ENCODE peak calls at places on chromosome 13, in ten cellular contexts. O, D, X, F, C, T, B, Z, J and U are unnamed samples. For H3K4me1, the result is how much of the 10 kb centered on the place peaks cover.

GRCh38 chr13:85632526-85633215 is 166.5 kb downstream of the SLITRK6 start:
- DNase-seq in J (no peak), D (no peak), T (no peak), C (peak), B (no peak), X (no peak), F (no peak), O (no peak), Z (no peak), U (no peak)

GRCh38 chr13:92804346-92804745 is 422.3 kb upstream of the GPC6 start:
- DNase-seq in O (no peak), J (no peak), X (no peak), D (no peak), Z (no peak), B (no peak), C (peak), F (no peak), T (no peak), U (no peak)

GRCh38 chr13:28035146-28035782 is 46.8 kb upstream of the URAD start:
- DNase-seq in Z (no peak), B (no peak), O (peak), T (no peak), X (no peak), F (no peak), D (peak), C (no peak), J (no peak), U (no peak)

GRCh38 chr13:104015646-104016396 is 949.6 kb upstream of the SLC10A2 start:
- DNase-seq in Z (no peak), F (no peak), O (no peak), X (no peak), C (peak), D (no peak), T (no peak), J (no peak), B (no peak), U (no peak)

GRCh38 chr13:56561327-56561726 is 579.4 kb upstream of the PRR20A start:
- DNase-seq in X (no peak), T (no peak), C (no peak), B (no peak), J (no peak), O (no peak), Z (no peak), F (no peak), D (no peak), U (no peak)

GRCh38 chr13:20424559-20424852 is 101.2 kb downstream of the CRYL1 start:
- DNase-seq in T (no peak), X (no peak), J (no peak), D (no peak), Z (no peak), F (no peak), O (no peak), B (no peak), C (no peak), U (no peak)

GRCh38 chr13:113499936-113500335 is 9.4 kb upstream of the DCUN1D2 start:
- DNase-seq in T (no peak), D (no peak), C (peak), Z (no peak), X (no peak), J (no peak), O (no peak), B (no peak), F (no peak), U (no peak)

GRCh38 chr13:25927363-25927762 is 124.5 kb downstream of the SHISA2 start:
- DNase-seq in C (no peak), Z (no peak), T (no peak), X (no peak), B (no peak), F (no peak), J (no peak), D (no peak), O (no peak), U (no peak)

GRCh38 chr13:106796280-106797047 is 228.5 kb upstream of the ARGLU1 start:
- DNase-seq in J (peak), X (no peak), F (no peak), O (no peak), Z (no peak), B (no peak), D (no peak), T (no peak), C (no peak), U (no peak)

GRCh38 chr13:101917475-101917810 is 465.0 kb downstream of the ITGBL1 start:
- DNase-seq in D (no peak), F (no peak), T (no peak), C (no peak), O (no peak), B (no peak), X (no peak), Z (no peak), J (peak), U (no peak)

GRCh38 chr13:39581177-39581576 is 21.8 kb downstream of the LHFPL6 start:
- DNase-seq in X (no peak), J (no peak), D (no peak), T (no peak), B (no peak), C (no peak), O (no peak), F (no peak), Z (no peak), U (no peak)

GRCh38 chr13:99376924-99377323 is 69.7 kb upstream of the GPR183 start:
- DNase-seq in Z (no peak), O (no peak), J (no peak), B (no peak), T (no peak), D (no peak), F (no peak), X (no peak), C (no peak), U (no peak)

GRCh38 chr13:26538363-26539317 is 18.8 kb upstream of the WASF3 start:
- DNase-seq in O (no peak), D (no peak), B (no peak), F (no peak), T (no peak), X (no peak), J (no peak), C (no peak), Z (no peak), U (no peak)

GRCh38 chr13:34698953-34699352 is 243.1 kb upstream of the NBEA start:
- DNase-seq in O (no peak), T (no peak), B (no peak), D (no peak), Z (no peak), J (no peak), C (peak), X (no peak), F (no peak), U (no peak)

GRCh38 chr13:59409211-59409610 is 754.5 kb downstream of the DIAPH3 start:
- DNase-seq in C (peak), T (peak), Z (peak), J (peak), F (peak), O (no peak), D (no peak), X (no peak), B (no peak), U (no peak)

GRCh38 chr13:31629085-31629785 is 110.1 kb upstream of the RXFP2 start:
- DNase-seq in T (no peak), X (no peak), O (no peak), B (no peak), Z (no peak), J (no peak), F (no peak), D (no peak), C (peak), U (no peak)

GRCh38 chr13:106246817-106247216 is 288.6 kb downstream of the EFNB2 start:
- DNase-seq in J (no peak), B (no peak), Z (no peak), T (no peak), D (no peak), X (no peak), C (no peak), F (no peak), O (no peak), U (no peak)

GRCh38 chr13:22278336-22278929 is 607.6 kb downstream of the FGF9 start:
- DNase-seq in J (peak), B (peak), X (no peak), F (peak), Z (peak), C (peak), D (peak), T (peak), O (peak), U (no peak)

GRCh38 chr13:113926301-113926761 is 47.5 kb downstream of the C13orf46 start:
- DNase-seq in Z (no peak), F (peak), X (peak), J (peak), C (peak), D (no peak), T (peak), O (no peak), B (no peak), U (no peak)

GRCh38 chr13:78022164-78022877 is 103.7 kb upstream of the EDNRB start:
- DNase-seq in D (no peak), T (peak), B (peak), Z (no peak), C (peak), F (no peak), J (no peak), X (no peak), O (no peak), U (no peak)

GRCh38 chr13:71577127-71577526 is 289.9 kb downstream of the DACH1 start:
- DNase-seq in J (no peak), T (no peak), F (no peak), X (no peak), B (no peak), Z (no peak), D (no peak), C (no peak), O (no peak), U (no peak)

GRCh38 chr13:48446454-48446853 is 33.5 kb upstream of the LPAR6 start:
- DNase-seq in O (no peak), T (no peak), B (no peak), X (no peak), J (no peak), F (no peak), C (peak), D (no peak), Z (no peak), U (no peak)

GRCh38 chr13:67619987-67620386 is 389.9 kb upstream of the PCDH9 start:
- DNase-seq in B (no peak), O (no peak), C (peak), Z (no peak), T (no peak), X (no peak), F (no peak), J (no peak), D (peak), U (no peak)

GRCh38 chr13:114097893-114098688 is 34.3 kb downstream of the RASA3 start:
- DNase-seq in Z (no peak), X (peak), D (no peak), F (peak), B (no peak), J (no peak), T (no peak), O (no peak), C (no peak), U (no peak)

GRCh38 chr13:18232994-18233782 is 948.4 kb downstream of the TUBA3C start:
- DNase-seq in J (no peak), O (no peak), D (no peak), F (no peak), T (no peak), Z (no peak), B (no peak), C (no peak), X (no peak), U (no peak)

GRCh38 chr13:65679240-65679639 is 1550.9 kb downstream of the PCDH9 start:
- DNase-seq in D (no peak), C (peak), J (no peak), F (no peak), O (no peak), X (no peak), T (no peak), Z (no peak), B (no peak), U (no peak)

DNA sequence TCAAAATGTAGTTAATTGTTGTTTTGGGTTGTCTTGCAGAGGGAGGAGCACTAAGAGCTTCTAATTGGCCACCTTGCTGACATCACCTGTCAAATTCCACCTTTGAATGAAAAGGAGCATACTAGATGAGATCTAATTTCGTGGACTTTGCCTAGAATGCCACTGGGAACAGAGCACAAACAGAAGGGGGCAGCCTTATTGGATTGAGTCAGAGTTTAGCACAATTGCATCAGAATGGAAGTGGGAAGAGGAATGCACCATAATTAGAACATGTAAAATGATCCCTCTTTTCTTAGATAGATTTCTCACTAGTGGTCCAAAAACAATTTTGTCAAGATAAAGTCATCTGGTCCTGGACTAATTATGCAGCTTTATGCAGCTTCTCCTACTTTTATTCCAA is 1552.2 kb downstream of the PCDH9 start:
- DNase-seq in B (no peak), O (peak), C (peak), T (no peak), X (no peak), Z (no peak), D (no peak), J (no peak), F (no peak), U (no peak)
- TF ChIP-seq CTCF in B (no peak), O (no peak), C (no peak), T (no peak), X (no peak), Z (no peak), D (no peak), J (no peak), F (no peak), U (no peak)

GRCh38 chr13:42487221-42487620 is 86.7 kb upstream of the TNFSF11 start:
- DNase-seq in O (no peak), D (no peak), X (no peak), B (no peak), Z (no peak), C (no peak), T (no peak), F (no peak), J (no peak), U (no peak)

GRCh38 chr13:42485272-42485671 is 88.7 kb upstream of the TNFSF11 start:
- DNase-seq in X (no peak), T (no peak), D (no peak), C (no peak), O (no peak), J (no peak), Z (no peak), F (no peak), B (no peak), U (no peak)

GRCh38 chr13:42484396-42484795 is 89.6 kb upstream of the TNFSF11 start:
- DNase-seq in D (no peak), F (no peak), O (no peak), Z (no peak), T (no peak), J (no peak), B (no peak), X (no peak), C (peak), U (no peak)

GRCh38 chr13:42490676-42491075 is 83.3 kb upstream of the TNFSF11 start:
- DNase-seq in F (no peak), C (no peak), O (no peak), D (no peak), B (no peak), X (no peak), Z (no peak), J (no peak), T (no peak), U (no peak)

GRCh38 chr13:42486711-42487198 is 87.2 kb upstream of the TNFSF11 start:
- DNase-seq in B (no peak), C (peak), J (no peak), T (no peak), X (no peak), O (no peak), D (peak), F (no peak), Z (no peak), U (no peak)
- H3K4me1 ChIP-seq in B (under half), C (under half), J (under half), T (under half), X (under half), O (under half), D (under half), F (under half), Z (under half), U (under half)

GRCh38 chr13:90302113-90302512 is 1045.4 kb upstream of the MIR17HG start:
- DNase-seq in Z (no peak), T (no peak), F (no peak), B (no peak), D (no peak), J (no peak), O (no peak), X (no peak), C (peak), U (no peak)

GRCh38 chr13:90305796-90306195 is 1041.7 kb upstream of the MIR17HG start:
- DNase-seq in T (no peak), C (no peak), J (no peak), X (no peak), F (no peak), D (no peak), O (no peak), Z (no peak), B (no peak), U (no peak)

GRCh38 chr13:90299238-90299637 is 1048.2 kb upstream of the MIR17HG start:
- DNase-seq in O (no peak), D (no peak), T (no peak), F (no peak), Z (no peak), J (no peak), X (no peak), B (no peak), C (no peak), U (no peak)

DNA sequence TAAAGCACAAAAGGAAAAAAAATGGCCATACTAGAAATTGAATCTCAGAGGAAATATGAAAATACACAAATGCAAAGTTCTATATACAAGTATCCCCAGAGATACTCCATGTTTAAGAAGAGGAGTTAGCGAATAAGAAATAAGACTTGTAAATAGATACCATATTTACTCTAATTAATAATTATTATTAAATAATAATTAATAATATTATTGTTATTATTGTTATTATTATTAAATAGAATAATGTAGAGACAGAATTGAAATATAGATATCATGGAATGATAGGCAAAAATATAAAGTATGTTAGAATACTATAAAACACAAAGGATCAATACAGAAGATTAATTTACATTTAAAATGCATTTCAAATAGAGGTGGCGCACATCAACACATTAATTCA is 1047.5 kb upstream of the MIR17HG start:
- DNase-seq in O (no peak), J (no peak), X (no peak), T (no peak), D (no peak), B (no peak), F (no peak), Z (no peak), C (no peak), U (no peak)
- TF ChIP-seq CTCF in O (no peak), J (no peak), X (no peak), T (no peak), D (no peak), B (no peak), F (no peak), Z (no peak), C (no peak), U (no peak)

GRCh38 chr13:30618186-30618937 is 642 bp downstream of the USPL1 start:
- DNase-seq in O (no peak), B (no peak), T (peak), X (peak), C (no peak), J (no peak), D (no peak), F (peak), Z (no peak), U (no peak)

GRCh38 chr13:30617315-30618185 is at the start of gene USPL1:
- DNase-seq in J (peak), F (peak), D (peak), B (peak), T (peak), C (peak), Z (peak), X (peak), O (peak), U (peak)

GRCh38 chr13:30618938-30619289 is 1.2 kb downstream of the USPL1 start:
- DNase-seq in T (no peak), F (no peak), C (no peak), O (no peak), J (no peak), Z (no peak), D (no peak), X (no peak), B (no peak), U (no peak)

GRCh38 chr13:30616927-30617314 is 799 bp upstream of the USPL1 start:
- DNase-seq in C (peak), T (peak), D (peak), B (peak), Z (peak), O (peak), F (no peak), X (peak), J (no peak), U (peak)

DNA sequence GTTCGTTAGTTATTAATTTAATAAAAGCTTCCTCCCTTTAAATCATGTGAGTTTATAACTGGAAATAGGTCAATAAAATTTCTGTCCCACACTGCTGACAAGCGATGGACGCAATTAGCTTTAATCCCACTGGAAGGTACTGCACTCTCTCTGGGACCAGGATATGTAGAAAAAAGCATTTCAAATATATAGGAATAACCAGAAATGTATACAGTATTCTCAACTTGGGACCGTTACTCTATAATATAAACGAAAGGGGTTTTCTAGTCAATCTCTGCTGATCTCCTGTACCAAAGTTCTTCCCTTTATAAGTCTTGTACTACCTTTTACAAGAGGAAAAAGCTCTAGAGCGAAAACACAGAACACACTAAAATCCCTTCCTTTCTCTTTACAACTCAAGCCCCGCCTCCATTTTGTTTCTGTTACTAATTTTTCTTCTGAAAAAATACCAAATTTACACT is 1.8 kb upstream of the USPL1 start:
- DNase-seq in B (no peak), J (no peak), O (no peak), C (peak), Z (no peak), X (no peak), D (no peak), T (no peak), F (no peak), U (no peak)
- H3K4me1 ChIP-seq in B (under half), J (under half), O (under half), C (under half), Z (under half), X (under half), D (under half), T (under half), F (under half), U (under half)

DNA sequence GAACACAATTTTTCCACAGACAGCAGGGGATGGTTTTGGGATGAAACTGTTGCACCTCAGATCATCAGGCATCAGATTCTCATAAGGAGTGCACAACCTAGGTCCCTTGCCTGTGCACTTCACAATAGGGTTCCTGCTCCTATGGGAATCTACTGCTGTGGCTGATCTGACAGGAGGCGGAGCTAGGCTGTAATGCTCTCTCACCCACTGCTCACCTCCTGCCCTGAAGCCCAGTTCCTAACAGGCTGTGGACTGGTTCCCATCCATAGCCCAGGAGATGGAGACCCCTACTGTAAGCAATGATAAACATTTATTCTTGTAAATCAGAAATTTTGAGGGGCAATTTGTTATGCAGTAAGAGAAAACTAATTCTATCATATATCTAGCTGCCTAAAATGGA is 1234.7 kb downstream of the SLITRK1 start:
- DNase-seq in Z (no peak), F (no peak), D (no peak), O (no peak), J (peak), X (no peak), B (no peak), T (no peak), C (no peak), U (no peak)
- TF ChIP-seq CTCF in Z (no peak), F (no peak), D (no peak), O (no peak), J (no peak), X (no peak), B (no peak), T (no peak), C (no peak), U (no peak)

GRCh38 chr13:95676775-95677563 is at the start of gene DNAJC3:
- DNase-seq in B (peak), X (peak), C (peak), T (peak), O (peak), D (peak), J (peak), F (peak), Z (peak), U (peak)

GRCh38 chr13:95678967-95679366 is 2.0 kb downstream of the DNAJC3 start:
- DNase-seq in D (no peak), O (no peak), T (no peak), B (no peak), F (no peak), Z (no peak), J (no peak), X (no peak), C (no peak), U (no peak)

GRCh38 chr13:95676100-95676774 is 702 bp upstream of the DNAJC3 start:
- DNase-seq in X (peak), D (peak), Z (peak), B (peak), T (peak), O (peak), F (no peak), J (peak), C (peak), U (no peak)

GRCh38 chr13:95679722-95680121 is 2.8 kb downstream of the DNAJC3 start:
- DNase-seq in Z (no peak), B (no peak), X (no peak), O (no peak), T (no peak), C (no peak), J (no peak), D (no peak), F (no peak), U (no peak)

GRCh38 chr13:95677564-95678386 is 836 bp downstream of the DNAJC3 start:
- DNase-seq in X (no peak), B (no peak), C (peak), Z (peak), O (no peak), F (no peak), J (peak), D (peak), T (no peak), U (no peak)
- H3K4me1 ChIP-seq in X (half or more), B (under half), C (under half), Z (under half), O (under half), F (half or more), J (under half), D (under half), T (under half), U (under half)